ENCODE peak calls at places on chromosome X, in eight cellular contexts. O is transverse colon, G is IMR-90, C is ovary, V is body of pancreas, S is upper lobe of left lung, W is A549, B is right lobe of liver. J is an unnamed sample.

GRCh38 chrX:150362599-150363481 is at the start of gene MAMLD1:
- DNase-seq in O (peak; percentile 67), G (peak; percentile 84), C (peak; percentile 76), V (peak; percentile 77), S (peak; percentile 93), W (peak; percentile 82), B (peak; percentile 80), J (peak; percentile 70)

GRCh38 chrX:50581405-50581804 is 110.8 kb upstream of the DGKK start:
- DNase-seq in O (no peak), G (no peak), C (no peak), V (no peak), S (no peak), W (no peak), B (no peak), J (no peak)

GRCh38 chrX:102746134-102746584 is 25.6 kb downstream of the GPRASP3 start:
- DNase-seq in O (peak; percentile 35), G (no peak), C (peak; percentile 60), V (peak; percentile 16), S (peak; percentile 90), W (no peak), B (peak; percentile 57), J (peak; percentile 34)

GRCh38 chrX:149198980-149199732 is 305.9 kb downstream of the IDS start:
- DNase-seq in O (no peak), G (no peak), C (no peak), V (no peak), S (no peak), W (no peak), B (no peak), J (no peak)

GRCh38 chrX:116490091-116490490 is 27.3 kb upstream of the CT83 start:
- DNase-seq in O (no peak), G (no peak), C (no peak), V (no peak), S (no peak), W (peak; percentile 1), B (no peak), J (no peak)

GRCh38 chrX:19127649-19128168 is 5.4 kb upstream of the ADGRG2 start:
- DNase-seq in O (no peak), G (no peak), C (no peak), V (no peak), S (no peak), W (peak; percentile 49), B (no peak), J (no peak)

GRCh38 chrX:40299502-40300118 is 201.9 kb upstream of the BCOR start:
- DNase-seq in O (no peak), G (no peak), C (no peak), V (no peak), S (no peak), W (no peak), B (no peak), J (no peak)

GRCh38 chrX:38166478-38167083 is 54.1 kb downstream of the SRPX start:
- DNase-seq in O (no peak), G (peak; percentile 26), C (no peak), V (peak; percentile 16), S (no peak), W (peak; percentile 18), B (no peak), J (no peak)

GRCh38 chrX:3713225-3713936 is at the start of gene PRKX:
- DNase-seq in O (peak; percentile 78), G (peak; percentile 36), C (peak; percentile 60), V (peak; percentile 37), S (peak; percentile 93), W (peak; percentile 61), B (peak; percentile 63), J (peak; percentile 63)

GRCh38 chrX:86002076-86002896 is 45.1 kb downstream of the CHM start:
- DNase-seq in O (peak; percentile 60), G (peak; percentile 60), C (no peak), V (peak; percentile 2), S (peak; percentile 14), W (peak; percentile 28), B (no peak), J (peak; percentile 49)

GRCh38 chrX:107716816-107717700 is 58.5 kb downstream of the TSC22D3 start:
- DNase-seq in O (peak; percentile 90), G (peak; percentile 63), C (peak; percentile 73), V (peak; percentile 86), S (peak; percentile 90), W (peak; percentile 88), B (peak; percentile 90), J (peak; percentile 90)

GRCh38 chrX:138946941-138947340 is 235.4 kb upstream of the FGF13 start:
- DNase-seq in O (no peak), G (no peak), C (no peak), V (no peak), S (no peak), W (no peak), B (no peak), J (no peak)

GRCh38 chrX:114906978-114907510 is 110.4 kb downstream of the IL13RA2 start:
- DNase-seq in O (no peak), G (no peak), C (no peak), V (no peak), S (no peak), W (no peak), B (no peak), J (no peak)

GRCh38 chrX:3609800-3610199 is 103.6 kb downstream of the PRKX start:
- DNase-seq in O (no peak), G (peak; percentile 88), C (no peak), V (no peak), S (no peak), W (peak; percentile 29), B (no peak), J (no peak)

GRCh38 chrX:107537815-107538214 is 88.4 kb downstream of the FRMPD3 start:
- DNase-seq in O (no peak), G (peak; percentile 50), C (no peak), V (peak; percentile 52), S (no peak), W (peak; percentile 66), B (no peak), J (peak; percentile 26)

GRCh38 chrX:152733261-152733975 is at the start of the genes CSAG1 and MAGEA12:
- DNase-seq in O (no peak), G (no peak), C (no peak), V (no peak), S (peak; percentile 11), W (peak; percentile 6), B (no peak), J (no peak)

GRCh38 chrX:115311139-115311538 is 21.6 kb downstream of the LUZP4 start:
- DNase-seq in O (no peak), G (no peak), C (no peak), V (no peak), S (no peak), W (no peak), B (no peak), J (no peak)

GRCh38 chrX:101462892-101463291 is 22.4 kb upstream of the ARMCX4 start:
- DNase-seq in O (no peak), G (peak; percentile 24), C (no peak), V (no peak), S (no peak), W (peak; percentile 21), B (no peak), J (no peak)

GRCh38 chrX:153934473-153935325 is at the start of gene NAA10:
- DNase-seq in O (peak; percentile 81), G (peak; percentile 63), C (peak; percentile 82), V (peak; percentile 77), S (peak; percentile 95), W (peak; percentile 72), B (peak; percentile 84), J (peak; percentile 80)

GRCh38 chrX:17535229-17535628 is 160.2 kb downstream of the NHS start:
- DNase-seq in O (peak; percentile 31), G (peak; percentile 20), C (no peak), V (peak; percentile 30), S (no peak), W (peak; percentile 46), B (no peak), J (peak; percentile 28)

GRCh38 chrX:118226060-118226428 is 109.4 kb upstream of the KLHL13 start:
- DNase-seq in O (no peak), G (no peak), C (no peak), V (no peak), S (no peak), W (peak; percentile 4), B (no peak), J (no peak)
- TF ChIP-seq CTCF in O (peak; percentile 54), G (peak; percentile 52), C (no peak), V (peak; percentile 59), S (no peak), W (peak; percentile 48), B (peak; percentile 56), J (no peak)

GRCh38 chrX:1308476-1308875 is 28.1 kb upstream of the IL3RA start:
- DNase-seq in O (no peak), G (no peak), C (no peak), V (no peak), S (no peak), W (no peak), B (no peak), J (no peak)

GRCh38 chrX:1306909-1307625 is 29.5 kb upstream of the IL3RA start:
- DNase-seq in O (no peak), G (no peak), C (no peak), V (no peak), S (no peak), W (no peak), B (no peak), J (no peak)

GRCh38 chrX:1307626-1308340 is 28.8 kb upstream of the IL3RA start:
- DNase-seq in O (no peak), G (no peak), C (no peak), V (no peak), S (no peak), W (no peak), B (no peak), J (no peak)

GRCh38 chrX:1300449-1300848 is 31.8 kb downstream of the CSF2RA start:
- DNase-seq in O (no peak), G (no peak), C (no peak), V (no peak), S (no peak), W (no peak), B (no peak), J (no peak)

DNA sequence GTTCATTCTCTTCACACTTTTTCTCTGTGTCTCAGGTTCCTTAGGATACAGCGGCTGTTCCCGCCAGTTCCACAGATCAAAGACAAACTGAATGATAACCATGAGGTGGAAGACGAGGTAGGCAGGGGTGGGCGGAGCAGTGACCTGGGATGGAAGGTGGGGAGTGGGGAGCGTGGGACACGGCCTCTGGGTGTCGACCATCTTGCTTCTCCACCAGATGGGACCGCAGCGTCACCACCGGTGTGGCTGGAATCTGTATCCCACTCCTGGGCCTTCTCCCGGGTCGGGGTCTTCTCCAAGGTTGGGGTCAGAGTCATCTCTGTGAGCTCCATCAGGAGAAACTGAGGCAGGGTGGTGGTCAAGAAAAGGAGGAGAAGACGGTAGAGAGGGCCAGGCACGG is 31.2 kb upstream of the IL3RA start:
- DNase-seq in O (no peak), G (no peak), C (no peak), V (no peak), S (no peak), W (no peak), B (no peak), J (no peak)
- H3K9me3 ChIP-seq in O (no peaks in the 10 kb centered on the region), G (peaks cover 19% of the 10 kb centered on the region), C (no peaks in the 10 kb centered on the region), V (no peaks in the 10 kb centered on the region), S (no peaks in the 10 kb centered on the region), W (no peaks in the 10 kb centered on the region), B (no peaks in the 10 kb centered on the region), J (peaks cover 7% of the 10 kb centered on the region)

GRCh38 chrX:25043192-25043591 is 27.4 kb upstream of the ARX start:
- DNase-seq in O (no peak), G (no peak), C (no peak), V (no peak), S (no peak), W (no peak), B (no peak), J (no peak)
- TF ChIP-seq POLR2A in O (no peak), G (no peak), C (no peak), V (no peak), S (no peak), W (no peak), B (no peak), J (no peak)

GRCh38 chrX:48937065-48937907 is 18.5 kb upstream of the PIM2 start:
- DNase-seq in O (peak; percentile 84), G (no peak), C (no peak), V (peak; percentile 55), S (peak; percentile 75), W (no peak), B (peak; percentile 71), J (peak; percentile 72)
- TF ChIP-seq CTCF in O (no peak), G (no peak), C (no peak), V (no peak), S (no peak), W (no peak), B (peak; percentile 9), J (no peak)

J was measured in stomach.